ENCODE peak calls at places on chromosomes 13 and 19, in six cellular contexts. V is ascending aorta, M is fibroblast of pulmonary artery, A is pancreas, D is choroid plexus epithelial cell, Y is mammary epithelial cell. J is an unnamed sample.
A peak's percentile ranks its signal among the peaks of the same experiment; 100 is the strongest.

GRCh38 chr13:85619321-85619720 is 179.9 kb downstream of the SLITRK6 start:
- DNase-seq in V (no peak), M (no peak), A (no peak), D (no peak), Y (no peak), J (no peak)

GRCh38 chr13:109145631-109146030 is 516.2 kb downstream of the MYO16 start:
- DNase-seq in V (no peak), M (peak; percentile 85), A (peak; percentile 50), D (peak; percentile 94), Y (peak; percentile 72), J (peak; percentile 70)

GRCh38 chr19:15936173-15936572 is 1.8 kb upstream of the CYP4F11 start:
- DNase-seq in V (no peak), M (no peak), A (no peak), D (no peak), Y (no peak), J (no peak)

GRCh38 chr13:96816874-96817273 is 177.4 kb downstream of the OXGR1 start:
- DNase-seq in V (no peak), M (no peak), A (no peak), D (no peak), Y (no peak), J (no peak)

GRCh38 chr13:98923641-98924397 is 54.0 kb downstream of the DOCK9 start:
- DNase-seq in V (no peak), M (no peak), A (no peak), D (no peak), Y (no peak), J (no peak)

GRCh38 chr13:31807090-31807541 is 67.8 kb downstream of the RXFP2 start:
- DNase-seq in V (no peak), M (peak; percentile 16), A (no peak), D (peak; percentile 5), Y (peak; percentile 79), J (no peak)

GRCh38 chr19:27911122-27911898 is 1301.6 kb downstream of the UQCRFS1 start:
- DNase-seq in V (no peak), M (no peak), A (no peak), D (no peak), Y (no peak), J (no peak)

GRCh38 chr19:39917561-39918182 is 16.8 kb downstream of the FCGBP start:
- DNase-seq in V (no peak), M (no peak), A (no peak), D (no peak), Y (no peak), J (no peak)

GRCh38 chr13:23950736-23951510 is 53.6 kb upstream of the C1QTNF9B start:
- DNase-seq in V (no peak), M (no peak), A (no peak), D (no peak), Y (no peak), J (no peak)

GRCh38 chr19:48085077-48085476 is 25.5 kb downstream of the PLA2G4C start:
- DNase-seq in V (no peak), M (no peak), A (no peak), D (no peak), Y (no peak), J (no peak)

GRCh38 chr13:61486496-61486895 is 70.8 kb upstream of the PCDH20 start:
- DNase-seq in V (no peak), M (no peak), A (no peak), D (no peak), Y (no peak), J (no peak)

GRCh38 chr13:29696606-29697005 is 101.1 kb upstream of the SLC7A1 start:
- DNase-seq in V (no peak), M (no peak), A (no peak), D (no peak), Y (no peak), J (no peak)

GRCh38 chr19:610071-610800 is 20.6 kb downstream of the HCN2 start:
- DNase-seq in V (no peak), M (no peak), A (no peak), D (peak; percentile 56), Y (no peak), J (no peak)

GRCh38 chr19:39677931-39678889 is 22.5 kb downstream of the LGALS16 start:
- DNase-seq in V (no peak), M (peak; percentile 12), A (peak; percentile 76), D (peak; percentile 25), Y (no peak), J (no peak)

GRCh38 chr19:33434090-33434885 is 60.8 kb downstream of the CEBPG start:
- DNase-seq in V (no peak), M (no peak), A (no peak), D (no peak), Y (no peak), J (no peak)

GRCh38 chr19:9032136-9032626 is 22.0 kb upstream of the MUC16 start:
- DNase-seq in V (no peak), M (no peak), A (no peak), D (no peak), Y (no peak), J (no peak)

GRCh38 chr13:107251321-107251720 is 683.4 kb upstream of the ARGLU1 start:
- DNase-seq in V (no peak), M (no peak), A (no peak), D (no peak), Y (no peak), J (no peak)

GRCh38 chr13:42279080-42279479 is 7.1 kb downstream of the AKAP11 start:
- DNase-seq in V (no peak), M (no peak), A (no peak), D (no peak), Y (no peak), J (no peak)

GRCh38 chr19:46722004-46722380 is 5.1 kb upstream of the PRKD2 start:
- DNase-seq in V (no peak), M (no peak), A (no peak), D (no peak), Y (peak; percentile 61), J (no peak)

GRCh38 chr19:28711401-28711800 is 501.6 kb downstream of the UQCRFS1 start:
- DNase-seq in V (no peak), M (no peak), A (no peak), D (no peak), Y (no peak), J (no peak)

GRCh38 chr13:60754691-60755090 is 357.7 kb downstream of the TDRD3 start:
- DNase-seq in V (no peak), M (no peak), A (no peak), D (no peak), Y (no peak), J (no peak)

GRCh38 chr13:109233293-109233692 is 553.1 kb downstream of the IRS2 start:
- DNase-seq in V (no peak), M (no peak), A (no peak), D (no peak), Y (peak; percentile 45), J (no peak)

GRCh38 chr19:31675187-31675913 is 326.1 kb upstream of the TSHZ3 start:
- DNase-seq in V (no peak), M (peak; percentile 6), A (no peak), D (peak; percentile 24), Y (peak; percentile 91), J (peak; percentile 50)

DNA sequence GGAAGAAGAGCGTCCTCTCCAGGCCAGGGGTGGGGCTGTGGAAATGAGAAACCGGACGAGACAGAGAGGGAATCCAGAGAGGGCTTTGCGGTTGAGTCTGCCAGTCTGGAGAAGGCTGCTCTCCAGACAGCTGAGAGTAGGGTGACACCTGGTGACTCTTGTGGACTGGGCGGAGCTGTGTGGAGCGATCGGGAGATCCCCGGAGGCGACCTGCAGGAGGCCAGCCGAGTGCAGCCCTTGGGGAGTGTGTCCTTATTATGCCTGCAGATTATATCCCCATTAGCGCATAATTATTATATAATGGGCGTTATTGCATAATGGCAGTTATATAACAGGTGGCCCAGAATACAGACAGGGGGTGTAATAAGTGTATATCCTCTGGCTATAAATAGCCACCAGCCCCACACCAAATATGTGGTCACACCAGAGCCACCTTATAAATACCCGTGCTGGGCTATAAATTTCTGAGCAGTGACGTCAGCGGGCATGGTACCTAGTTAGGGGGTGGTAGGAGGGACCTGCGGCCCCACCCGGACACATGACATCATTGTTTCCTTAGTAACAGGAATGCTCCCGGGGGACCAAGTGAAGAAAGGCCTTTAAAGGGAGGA is 41.2 kb downstream of the NFIX start:
- DNase-seq in V (no peak), M (peak; percentile 69), A (no peak), D (peak; percentile 30), Y (peak; percentile 83), J (no peak)
- H3K4me3 ChIP-seq in V (peak overlapping the region; percentile 9), M (no peak overlapping the region), A (no peak overlapping the region), D (no peak overlapping the region), Y (no peak overlapping the region), J (no peak overlapping the region)

DNA sequence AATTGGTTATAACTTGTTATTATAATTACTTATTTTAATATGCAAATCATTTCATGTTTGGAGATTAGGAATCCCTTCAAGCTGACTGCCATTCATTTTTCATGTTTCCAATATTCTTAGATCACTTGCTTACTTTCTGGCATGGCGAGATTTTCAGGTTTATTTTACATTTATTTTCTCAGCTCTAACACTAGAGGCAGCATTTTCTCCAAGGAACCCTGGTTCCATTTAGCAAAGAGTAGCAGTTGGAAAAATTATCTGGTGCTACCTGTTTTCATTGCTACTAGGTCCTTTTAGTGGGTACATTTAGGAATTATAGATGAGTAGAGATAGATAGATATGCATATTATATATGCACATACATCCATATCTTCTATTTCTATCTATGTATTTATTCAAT is 90.9 kb upstream of the TRPC4 start:
- DNase-seq in V (no peak), M (peak; percentile 3), A (no peak), D (peak; percentile 35), Y (no peak), J (no peak)
- TF ChIP-seq CTCF in V (no peak), M (peak; percentile 40), A (no peak), D (peak; percentile 50), Y (peak; percentile 16), J (peak; percentile 21)

GRCh38 chr19:10461047-10461949 is 41.0 kb downstream of the PDE4A start:
- DNase-seq in V (peak; percentile 80), M (peak; percentile 92), A (peak; percentile 91), D (peak; percentile 97), Y (peak; percentile 90), J (peak; percentile 70)
- H3K4me3 ChIP-seq in V (peak overlapping the region; percentile 51), M (peak overlapping the region; percentile 48), A (no peak overlapping the region), D (peak overlapping the region; percentile 58), Y (peak overlapping the region; percentile 17), J (peak overlapping the region; percentile 40)

DNA sequence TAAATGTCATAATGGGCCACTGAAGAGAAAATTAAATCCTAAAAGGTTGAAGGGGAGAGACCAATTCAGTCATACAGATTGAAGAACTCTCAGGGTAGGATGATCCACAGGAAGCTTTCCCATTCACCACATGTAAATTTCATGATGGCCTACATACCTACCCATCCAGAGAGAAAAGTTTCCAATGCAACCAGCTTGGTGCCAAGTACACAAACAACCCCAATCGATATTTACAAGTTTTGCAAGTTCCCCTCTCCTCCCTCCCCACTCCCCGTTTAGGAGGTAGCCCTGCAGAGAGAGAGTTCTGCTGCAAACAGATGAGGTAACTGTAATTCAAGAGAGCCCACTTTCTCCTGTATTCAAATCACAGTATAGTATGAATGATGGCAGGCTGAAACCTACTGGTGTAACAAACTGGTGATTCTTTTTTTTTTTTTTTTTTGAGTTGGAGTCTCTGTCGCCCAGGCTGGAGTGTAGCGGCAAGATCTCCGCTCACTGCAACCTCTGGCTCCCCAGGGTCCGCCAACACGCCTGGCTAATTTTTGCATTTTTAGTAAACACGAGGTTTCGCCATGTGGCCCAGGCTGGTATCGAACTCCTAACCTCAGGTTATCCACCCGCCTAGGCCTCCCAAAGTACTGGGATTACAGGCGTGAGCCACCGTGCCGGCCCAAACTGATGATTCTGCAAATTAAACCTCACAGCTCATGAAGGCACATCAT is 14.4 kb downstream of the FOXO1 start:
- DNase-seq in V (no peak), M (no peak), A (no peak), D (no peak), Y (no peak), J (no peak)
- TF ChIP-seq CTCF in V (no peak), M (no peak), A (no peak), D (no peak), Y (no peak), J (no peak)